ENCODE peak calls at places on chromosomes 1 and 21, in ten cellular contexts. V, E, F, C, N, S, I, K, Q and J are unnamed samples.

GRCh38 chr1:226658538-226659125 is 80.5 kb downstream of the ITPKB start:
- DNase-seq in N (no peak), V (no peak), I (no peak), C (no peak), K (no peak), Q (no peak), E (no peak), F (no peak), S (no peak), J (no peak)

GRCh38 chr21:30710499-30710898 is 8.1 kb downstream of the KRTAP21-3 start:
- DNase-seq in C (peak), N (no peak), E (no peak), V (no peak), F (no peak), Q (no peak), I (no peak), S (no peak), K (no peak), J (no peak)

GRCh38 chr1:32172621-32173245 is 6.7 kb upstream of the TXLNA start:
- DNase-seq in K (peak), S (no peak), C (no peak), Q (peak), I (peak), V (no peak), F (no peak), E (no peak), N (no peak), J (no peak)

GRCh38 chr21:24658016-24658415 is 949.3 kb downstream of the MRPL39 start:
- DNase-seq in K (no peak), C (no peak), Q (no peak), F (no peak), V (no peak), S (no peak), E (no peak), N (no peak), I (peak), J (no peak)

GRCh38 chr1:92877081-92877711 is 45.4 kb downstream of the RPL5 start:
- DNase-seq in N (peak), C (no peak), V (no peak), F (no peak), I (no peak), K (no peak), S (no peak), E (no peak), Q (peak), J (no peak)

GRCh38 chr1:92831368-92831761 is 475 bp upstream of the RPL5 start:
- DNase-seq in K (no peak), V (no peak), N (no peak), F (no peak), C (no peak), I (no peak), Q (no peak), S (no peak), E (no peak), J (no peak)

GRCh38 chr1:41358152-41358937 is 2.9 kb upstream of the FOXO6 start:
- DNase-seq in N (peak), S (no peak), I (no peak), E (no peak), K (no peak), Q (no peak), V (no peak), F (no peak), C (no peak), J (peak)

GRCh38 chr1:158107926-158108325 is 72.8 kb upstream of the CD1D start:
- DNase-seq in C (no peak), E (no peak), F (no peak), Q (no peak), V (no peak), N (no peak), I (no peak), K (no peak), S (no peak), J (no peak)

GRCh38 chr1:110343249-110343648 is 4.1 kb downstream of the RBM15 start:
- DNase-seq in E (no peak), V (no peak), F (no peak), K (no peak), N (no peak), C (no peak), I (no peak), Q (no peak), S (no peak), J (no peak)